ENCODE peak calls at places on chromosomes 5 and 9, in six cellular contexts. J, U, Z, V, T and M are unnamed samples.

GRCh38 chr9:38035873-38036272 is 33.2 kb downstream of the SHB start:
- DNase-seq in J (peak), U (no peak), Z (no peak), V (peak), T (no peak), M (peak)

GRCh38 chr5:163379298-163380155 is 57.9 kb upstream of the CCNG1 start:
- DNase-seq in J (peak), U (no peak), Z (no peak), V (peak), T (peak), M (peak)

GRCh38 chr5:145237843-145238242 is 597.3 kb downstream of the PRELID2 start:
- DNase-seq in J (peak), U (no peak), Z (no peak), V (peak), T (peak), M (peak)

GRCh38 chr9:123769723-123770122 is 160.2 kb downstream of the DENND1A start:
- DNase-seq in J (no peak), U (no peak), Z (no peak), V (peak), T (no peak), M (no peak)

GRCh38 chr5:115333164-115333563 is 36.7 kb upstream of the CCDC112 start:
- DNase-seq in J (peak), U (no peak), Z (no peak), V (peak), T (no peak), M (no peak)

GRCh38 chr5:134115806-134116175 is 1.3 kb downstream of the TCF7 start:
- DNase-seq in J (peak), U (no peak), Z (no peak), V (peak), T (no peak), M (no peak)

GRCh38 chr9:72586388-72587160 is 65.2 kb downstream of the TMC1 start:
- DNase-seq in J (peak), U (peak), Z (no peak), V (peak), T (no peak), M (peak)

GRCh38 chr9:35776018-35776417 is 15.4 kb upstream of the NPR2 start:
- DNase-seq in J (no peak), U (no peak), Z (no peak), V (no peak), T (no peak), M (no peak)

GRCh38 chr9:27489087-27489876 is 34.8 kb upstream of the IFNK start:
- DNase-seq in J (no peak), U (no peak), Z (no peak), V (no peak), T (no peak), M (no peak)

DNA sequence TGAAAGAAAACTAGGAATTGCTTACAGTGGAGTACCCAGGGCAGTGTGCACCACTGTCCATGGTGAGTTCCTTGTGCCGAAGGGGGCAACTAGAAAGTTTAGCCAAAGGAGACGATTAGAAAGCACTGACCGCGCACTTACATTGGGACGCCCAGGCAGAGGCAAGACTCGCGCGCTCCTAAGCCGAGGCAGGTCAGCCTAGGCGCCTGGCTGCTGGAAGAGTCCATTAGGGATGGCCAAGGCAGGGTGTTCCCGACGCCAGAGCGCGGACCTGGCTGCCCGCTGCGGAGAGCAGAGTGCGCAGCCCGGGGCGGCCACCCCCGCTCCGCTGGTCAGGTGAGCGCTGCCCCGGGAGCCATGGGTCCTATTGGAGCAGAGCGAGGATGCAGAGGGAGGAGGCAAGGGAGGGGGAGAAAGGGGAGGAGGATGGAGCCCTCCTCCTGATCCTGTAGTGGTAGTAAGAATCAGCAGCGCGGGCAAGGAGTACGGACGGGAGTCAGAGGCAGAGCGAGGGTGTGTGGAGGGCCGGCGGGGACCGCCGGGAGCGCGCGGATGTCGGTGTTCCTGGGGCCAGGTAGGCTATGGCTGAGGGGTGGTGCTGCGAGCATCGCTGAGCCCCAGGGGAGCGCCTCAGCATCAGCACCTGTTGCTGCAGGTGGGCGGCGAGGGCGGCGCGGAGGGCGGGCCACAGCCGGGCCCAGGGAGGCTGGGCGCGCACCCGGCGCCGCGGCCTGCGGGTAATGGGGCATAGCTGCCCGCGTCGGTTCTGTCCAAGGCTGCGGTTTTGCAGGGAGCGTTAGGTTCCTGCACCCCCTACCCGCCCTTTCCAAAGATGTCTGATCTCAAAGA is at the start of gene ADGRV1:
- DNase-seq in J (peak), U (no peak), Z (peak), V (peak), T (peak), M (peak)
- H3K4me3 ChIP-seq in J (peak), U (no peak), Z (peak), V (peak), T (peak), M (peak)

DNA sequence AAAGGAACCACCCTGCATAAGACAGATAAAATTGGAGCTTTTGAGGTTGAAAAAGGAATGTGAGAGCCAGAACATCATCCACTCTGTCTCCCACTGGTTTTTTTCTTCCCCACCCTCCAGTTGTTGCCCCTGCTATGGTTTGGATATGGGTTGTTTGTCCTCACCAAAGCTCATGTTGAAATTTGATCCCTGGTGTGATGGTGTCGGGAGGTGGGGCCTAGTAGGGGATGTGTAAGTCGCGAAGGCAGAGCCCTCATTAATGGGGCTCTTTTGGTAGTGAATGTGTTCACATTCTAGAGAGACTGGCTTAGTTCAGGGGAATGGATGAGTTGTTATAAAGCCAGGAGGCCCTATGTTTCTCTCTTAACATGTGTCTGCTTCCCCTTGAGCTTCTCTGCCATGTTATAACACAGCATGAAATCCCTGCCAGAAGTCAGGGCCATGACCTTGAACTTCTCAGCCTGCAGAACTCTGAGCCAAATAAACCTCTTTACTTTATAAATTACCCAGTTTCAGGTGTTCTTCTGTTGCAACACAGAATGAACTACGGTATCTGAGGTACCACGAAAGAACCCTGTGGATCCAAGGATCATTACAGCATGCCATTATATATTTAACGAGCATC is 34.7 kb upstream of the MAST4 start:
- DNase-seq in J (no peak), U (no peak), Z (no peak), V (no peak), T (no peak), M (no peak)
- TF ChIP-seq CTCF in J (no peak), U (no peak), Z (no peak), V (no peak), T (no peak), M (no peak)

GRCh38 chr9:29691758-29692407 is 2118.6 kb upstream of the C9orf72 start:
- DNase-seq in J (peak), U (no peak), Z (no peak), V (peak), T (no peak), M (peak)
- H3K4me3 ChIP-seq in J (no peak), U (no peak), Z (no peak), V (no peak), T (no peak), M (no peak)

DNA sequence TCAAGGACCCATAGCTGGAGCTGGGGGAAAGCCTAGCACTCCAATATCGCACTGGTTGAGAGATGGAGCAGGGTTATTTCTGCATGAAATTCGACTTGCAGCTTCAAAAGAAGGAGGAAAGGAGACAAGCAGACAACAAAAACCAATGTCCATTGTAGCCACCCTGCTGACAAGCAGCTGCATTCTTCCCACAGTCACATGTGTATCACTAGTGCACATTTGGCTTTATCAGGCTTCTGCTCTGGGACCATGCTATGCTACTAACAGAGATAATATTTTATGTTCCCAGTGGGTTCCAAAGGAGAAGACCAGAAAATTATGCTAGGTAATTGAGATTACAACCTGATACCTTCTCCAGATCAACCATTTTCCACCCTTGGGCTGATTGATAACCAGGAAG is 59.7 kb downstream of the MFAP3 start:
- DNase-seq in J (no peak), U (no peak), Z (no peak), V (no peak), T (no peak), M (no peak)
- TF ChIP-seq CTCF in J (no peak), U (no peak), Z (no peak), V (no peak), T (no peak), M (no peak)